ENCODE peak calls at places on chromosomes 3 and 15, in four cellular contexts. O, Y, Q and I are unnamed samples.

GRCh38 chr15:73331501-73331900 is 37.3 kb downstream of the HCN4 start:
- DNase-seq in O (no peak), Q (no peak), Y (no peak), I (no peak)

GRCh38 chr15:77807115-77807514 is 174.4 kb upstream of the LINGO1 start:
- DNase-seq in Y (no peak), O (no peak), Q (no peak), I (no peak)

GRCh38 chr3:187062526-187063177 is 76.6 kb downstream of the RPL39L start:
- DNase-seq in Q (no peak), O (no peak), Y (no peak), I (peak; percentile 44)

GRCh38 chr15:60397772-60398445 is at the start of gene ANXA2:
- DNase-seq in Q (peak; percentile 40), Y (no peak), O (peak; percentile 64), I (peak; percentile 75)

GRCh38 chr15:84982301-84982920 is 755 bp downstream of the PDE8A start:
- DNase-seq in Q (no peak), Y (no peak), O (peak; percentile 19), I (no peak)

GRCh38 chr3:9912294-9912935 is 4.5 kb upstream of the IL17RC start:
- DNase-seq in O (no peak), Q (no peak), Y (no peak), I (peak; percentile 82)

GRCh38 chr3:13427662-13428603 is 7.8 kb upstream of the NUP210 start:
- DNase-seq in O (no peak), Y (no peak), Q (no peak), I (no peak)

GRCh38 chr15:68057089-68057488 is 3.0 kb downstream of the PIAS1 start:
- DNase-seq in Q (no peak), Y (no peak), O (no peak), I (no peak)

GRCh38 chr3:39573392-39573791 is 105.9 kb downstream of the MOBP start:
- DNase-seq in Y (no peak), O (no peak), Q (no peak), I (no peak)

GRCh38 chr3:194281766-194282165 is 69.4 kb downstream of the CPN2 start:
- DNase-seq in Y (no peak), Q (no peak), O (no peak), I (no peak)

GRCh38 chr3:36991923-36992805 is 767 bp downstream of the EPM2AIP1 start:
- DNase-seq in Y (no peak), Q (no peak), O (no peak), I (peak; percentile 54)

GRCh38 chr3:38141952-38142273 is 3.5 kb downstream of the MYD88 start:
- DNase-seq in Q (no peak), O (no peak), Y (no peak), I (no peak)

GRCh38 chr3:3127432-3128010 is 781 bp downstream of the TRNT1 start:
- DNase-seq in Q (no peak), O (peak; percentile 8), Y (no peak), I (no peak)

GRCh38 chr3:182971637-182972036 is 8.7 kb downstream of the DCUN1D1 start:
- DNase-seq in Q (no peak), O (no peak), Y (no peak), I (peak; percentile 60)

GRCh38 chr15:80289558-80290277 is 37.7 kb upstream of the CTXND1 start:
- DNase-seq in O (no peak), Q (no peak), Y (no peak), I (no peak)

GRCh38 chr15:62594017-62594416 is 428.9 kb upstream of the C2CD4B start:
- DNase-seq in Q (no peak), Y (peak; percentile 5), O (no peak), I (no peak)

GRCh38 chr3:127422663-127423375 is 135.0 kb upstream of the PRR20G start:
- DNase-seq in O (no peak), Q (no peak), Y (no peak), I (no peak)

GRCh38 chr3:99473321-99473751 is 165.1 kb upstream of the COL8A1 start:
- DNase-seq in Y (no peak), Q (no peak), O (no peak), I (peak; percentile 44)

GRCh38 chr15:57509121-57509520 is 82.6 kb upstream of the MYZAP start:
- DNase-seq in Y (no peak), Q (no peak), O (no peak), I (no peak)

GRCh38 chr3:171677706-171678105 is 132.6 kb downstream of the PLD1 start:
- DNase-seq in O (no peak), Q (no peak), Y (no peak), I (no peak)

GRCh38 chr15:82110144-82110543 is 64.3 kb upstream of the MEX3B start:
- DNase-seq in Q (no peak), Y (no peak), O (no peak), I (no peak)

GRCh38 chr15:50182233-50183013 is 427 bp downstream of the SLC27A2 start:
- DNase-seq in Q (peak; percentile 12), Y (peak; percentile 13), O (no peak), I (no peak)

GRCh38 chr3:120203016-120203415 is 82.0 kb downstream of the GPR156 start:
- DNase-seq in Q (no peak), O (no peak), Y (no peak), I (peak; percentile 13)

GRCh38 chr3:72143970-72144717 is 359.2 kb upstream of the PROK2 start:
- DNase-seq in Y (no peak), O (no peak), Q (no peak), I (no peak)

GRCh38 chr3:157423337-157423736 is 13.3 kb upstream of the PTX3 start:
- DNase-seq in Y (no peak), Q (no peak), O (no peak), I (no peak)

GRCh38 chr15:70045045-70045444 is 52.7 kb downstream of the TLE3 start:
- DNase-seq in O (no peak), Y (no peak), Q (no peak), I (no peak)